ENCODE peak calls at places on chromosomes 5 and 9, in six cellular contexts. B is kidney, T is colonic mucosa, X is cardiac muscle cell, P is right cardiac atrium, E is PC-3. O is an unnamed sample.

GRCh38 chr5:88824892-88825781 is 57.8 kb downstream of the MEF2C start:
- DNase-seq in B (no peak), T (no peak), X (no peak), P (no peak), E (peak; percentile 32), O (no peak)

GRCh38 chr9:27787941-27788340 is 214.7 kb upstream of the C9orf72 start:
- DNase-seq in B (no peak), T (no peak), X (no peak), P (no peak), E (peak; percentile 33), O (no peak)

GRCh38 chr5:128749584-128749983 is 211.5 kb upstream of the FBN2 start:
- DNase-seq in B (no peak), T (no peak), X (no peak), P (no peak), E (no peak), O (no peak)

GRCh38 chr5:161230222-161230621 is 316.3 kb downstream of the GABRB2 start:
- DNase-seq in B (no peak), T (peak; percentile 44), X (peak; percentile 8), P (no peak), E (no peak), O (no peak)

GRCh38 chr5:160165137-160166068 is 46.2 kb upstream of the PWWP2A start:
- DNase-seq in B (peak; percentile 98), T (peak; percentile 72), X (peak; percentile 38), P (peak; percentile 92), E (peak; percentile 98), O (peak; percentile 98)

GRCh38 chr5:81425569-81425968 is 31.6 kb upstream of the ACOT12 start:
- DNase-seq in B (no peak), T (no peak), X (peak; percentile 59), P (no peak), E (peak; percentile 52), O (no peak)

GRCh38 chr5:163571755-163572154 is 66.3 kb downstream of the MAT2B start:
- DNase-seq in B (no peak), T (no peak), X (no peak), P (no peak), E (peak; percentile 82), O (no peak)

GRCh38 chr9:2122299-2122698 is 107.2 kb downstream of the SMARCA2 start:
- DNase-seq in B (no peak), T (no peak), X (no peak), P (no peak), E (no peak), O (no peak)

GRCh38 chr5:113034182-113034773 is 57.7 kb downstream of the DCP2 start:
- DNase-seq in B (no peak), T (no peak), X (no peak), P (peak; percentile 55), E (peak; percentile 24), O (no peak)

GRCh38 chr5:10441083-10441991 is at the start of gene ROPN1L:
- DNase-seq in B (peak; percentile 95), T (peak; percentile 89), X (peak; percentile 91), P (peak; percentile 87), E (peak; percentile 98), O (peak; percentile 91)

DNA sequence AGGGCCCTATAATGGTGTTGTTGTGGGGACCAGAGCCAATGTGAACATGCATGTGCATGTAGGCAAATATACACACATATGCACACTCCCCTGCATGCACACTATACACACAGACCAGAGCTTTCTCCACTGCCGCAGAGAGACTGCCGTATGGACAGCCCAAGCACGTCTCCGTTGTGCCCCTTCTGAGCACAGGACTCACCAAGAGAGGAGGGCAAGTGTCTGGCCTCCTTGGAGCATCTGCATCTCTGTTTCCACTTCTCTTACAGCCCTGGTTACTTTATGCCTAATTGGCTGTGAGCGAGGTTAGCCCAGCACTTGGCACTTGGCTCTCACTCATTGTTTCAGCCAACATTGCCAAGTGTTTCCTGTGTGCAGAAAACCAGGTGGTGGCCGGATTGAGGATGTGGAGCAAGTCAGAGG is 30.4 kb downstream of the CSF2 start:
- DNase-seq in B (no peak), T (no peak), X (no peak), P (no peak), E (no peak), O (no peak)
- H3K4me1 ChIP-seq in B (no peaks in the 10 kb centered on the region), T (no peaks in the 10 kb centered on the region), X (peaks cover 9% of the 10 kb centered on the region), P (peaks cover 5% of the 10 kb centered on the region), E (peaks cover 40% of the 10 kb centered on the region), O (peaks cover 26% of the 10 kb centered on the region)

DNA sequence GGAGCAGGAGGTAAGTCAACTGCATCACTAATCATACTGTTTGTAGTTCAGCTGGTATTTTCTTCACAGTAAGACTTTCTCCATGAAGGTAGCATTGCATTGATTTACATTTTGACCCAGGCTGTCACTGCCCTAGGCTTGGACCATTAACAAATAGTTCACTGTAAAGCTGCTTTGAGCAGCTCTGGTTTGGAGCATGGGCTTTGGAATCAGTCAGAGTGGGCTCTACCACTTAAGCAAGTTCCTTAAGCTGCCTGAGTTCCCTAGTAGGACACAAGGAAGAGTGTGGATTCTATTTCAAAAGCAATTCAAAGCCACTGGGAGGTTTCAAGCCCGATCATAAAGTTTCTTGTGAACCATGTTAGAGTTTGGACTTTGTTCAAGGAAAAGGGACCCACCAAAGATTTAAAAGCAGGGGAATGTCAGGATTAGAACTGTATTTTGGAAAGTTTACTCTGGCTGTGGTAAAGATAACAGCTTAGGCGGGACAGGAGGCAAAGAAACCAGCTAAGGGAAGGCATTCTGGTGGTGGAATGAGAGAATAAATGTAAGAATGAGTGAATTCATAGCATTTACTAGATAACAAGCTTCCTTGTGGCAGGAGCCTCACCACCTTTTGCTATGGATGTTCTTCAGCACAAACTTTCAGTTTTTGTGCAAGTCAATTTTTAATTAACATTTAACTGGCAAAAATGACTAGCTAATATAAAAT is 12.3 kb upstream of the PANK3 start:
- DNase-seq in B (no peak), T (peak; percentile 55), X (no peak), P (no peak), E (no peak), O (no peak)
- H3K4me1 ChIP-seq in B (no peaks in the 10 kb centered on the region), T (no peaks in the 10 kb centered on the region), X (no peaks in the 10 kb centered on the region), P (no peaks in the 10 kb centered on the region), E (peaks cover 25% of the 10 kb centered on the region), O (no peaks in the 10 kb centered on the region)

GRCh38 chr5:35672995-35673394 is 55.3 kb downstream of the SPEF2 start:
- DNase-seq in B (no peak), T (no peak), X (no peak), P (no peak), E (no peak), O (no peak)
- H3K4me1 ChIP-seq in B (no peaks in the 10 kb centered on the region), T (no peaks in the 10 kb centered on the region), X (peaks cover 8% of the 10 kb centered on the region), P (no peaks in the 10 kb centered on the region), E (no peaks in the 10 kb centered on the region), O (no peaks in the 10 kb centered on the region)

DNA sequence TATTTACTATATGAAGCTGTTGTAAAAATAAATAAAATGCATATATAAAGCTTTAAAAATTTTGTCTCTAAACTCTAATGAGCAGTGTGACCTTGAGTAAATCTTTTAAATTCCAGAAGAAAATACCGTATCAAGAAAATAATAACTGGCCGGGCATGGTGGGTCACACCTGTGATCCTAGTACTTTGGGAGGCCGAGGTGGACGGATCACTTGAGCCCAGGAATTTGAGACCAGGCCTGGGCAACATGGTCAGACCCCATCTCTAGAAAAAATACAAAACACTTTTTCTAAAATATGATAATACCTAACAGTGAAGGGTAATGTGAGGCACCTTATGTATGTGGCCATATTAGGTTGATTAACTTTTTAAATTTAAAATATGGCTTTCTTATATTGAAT is 8.5 kb downstream of the CPEB4 start:
- DNase-seq in B (no peak), T (no peak), X (no peak), P (no peak), E (no peak), O (no peak)
- H3K4me1 ChIP-seq in B (peaks cover 22% of the 10 kb centered on the region), T (no peaks in the 10 kb centered on the region), X (peaks cover 30% of the 10 kb centered on the region), P (peaks cover under 1% of the 10 kb centered on the region), E (peaks cover 41% of the 10 kb centered on the region), O (peaks cover under 1% of the 10 kb centered on the region)

DNA sequence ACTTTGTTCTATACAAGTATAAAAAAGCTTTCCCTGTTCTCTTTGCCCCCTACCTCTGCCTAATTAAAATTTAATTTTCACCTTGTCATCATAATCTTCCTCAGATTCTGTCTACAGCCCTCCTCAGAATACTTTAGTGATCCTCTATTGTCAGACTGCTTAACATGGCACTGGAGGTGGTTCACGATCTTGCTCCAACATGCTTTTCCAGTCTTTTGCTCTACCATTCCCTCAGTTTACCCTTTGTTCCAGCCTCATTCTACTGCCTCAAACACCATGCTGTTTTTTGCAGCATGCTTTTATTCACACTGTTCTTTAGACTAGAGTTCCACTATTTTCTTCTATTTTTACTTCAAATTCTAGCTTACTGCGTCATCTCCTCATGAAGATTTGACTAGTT is 10.4 kb downstream of the ALDH1A1 start:
- DNase-seq in B (no peak), T (no peak), X (no peak), P (no peak), E (no peak), O (no peak)
- H3K4me1 ChIP-seq in B (peaks cover 32% of the 10 kb centered on the region), T (no peaks in the 10 kb centered on the region), X (no peaks in the 10 kb centered on the region), P (no peaks in the 10 kb centered on the region), E (no peaks in the 10 kb centered on the region), O (no peaks in the 10 kb centered on the region)

GRCh38 chr5:177098103-177098771 is 11.5 kb downstream of the FGFR4 start:
- DNase-seq in B (peak; percentile 79), T (no peak), X (no peak), P (peak; percentile 60), E (no peak), O (no peak)

GRCh38 chr5:177098772-177099152 is 12.0 kb downstream of the FGFR4 start:
- DNase-seq in B (no peak), T (no peak), X (no peak), P (no peak), E (no peak), O (no peak)

GRCh38 chr5:177097016-177097985 is 10.6 kb downstream of the FGFR4 start:
- DNase-seq in B (peak; percentile 66), T (no peak), X (no peak), P (no peak), E (no peak), O (no peak)

GRCh38 chr5:177100714-177101121 is 14.0 kb downstream of the FGFR4 start:
- DNase-seq in B (no peak), T (no peak), X (no peak), P (no peak), E (peak; percentile 52), O (no peak)

DNA sequence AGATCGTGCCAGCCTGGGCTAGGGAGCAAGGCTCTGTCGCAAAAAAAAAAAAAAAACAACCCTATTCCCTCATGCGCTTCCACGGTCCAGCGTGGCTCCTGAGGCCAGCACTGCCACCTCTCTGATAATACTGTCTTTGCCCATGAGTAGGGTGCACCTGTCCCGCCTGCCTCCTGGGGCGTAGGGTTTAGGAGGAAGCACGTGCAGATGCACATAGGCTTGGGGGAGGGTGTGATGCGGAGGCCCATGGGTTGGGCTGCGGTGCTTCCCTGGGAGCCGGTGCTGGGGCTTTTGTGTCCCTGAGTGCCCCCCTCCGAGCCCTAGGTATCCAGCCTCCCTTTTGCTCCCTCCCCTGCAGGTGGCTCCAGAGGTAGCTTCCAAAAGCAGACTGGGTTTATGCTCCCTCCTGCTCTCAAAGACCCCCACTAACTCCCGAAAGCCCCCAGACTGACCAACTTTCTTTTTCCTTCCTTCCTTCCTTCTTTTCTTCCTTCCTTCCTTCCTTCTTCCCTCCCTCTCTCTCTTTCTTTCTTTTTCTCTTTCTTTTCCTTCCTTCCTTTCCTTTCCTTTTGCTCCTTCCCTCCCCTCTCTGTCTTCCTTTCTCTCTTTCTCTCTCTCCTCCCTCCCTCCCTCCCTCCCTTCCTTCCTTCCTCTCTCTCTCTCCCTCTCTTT is 12.8 kb downstream of the FGFR4 start:
- DNase-seq in B (no peak), T (no peak), X (no peak), P (no peak), E (no peak), O (no peak)
- H3K4me1 ChIP-seq in B (no peaks in the 10 kb centered on the region), T (no peaks in the 10 kb centered on the region), X (no peaks in the 10 kb centered on the region), P (peaks cover 6% of the 10 kb centered on the region), E (no peaks in the 10 kb centered on the region), O (no peaks in the 10 kb centered on the region)

O was measured in RWPE2.